ENCODE peak calls at places on chromosomes 16 and 17, in six cellular contexts. L is heart left ventricle, S is tibial nerve, G is vagina, A is WERI-Rb-1, J is ascending aorta. Z is an unnamed sample. For H3K36me3, the result is how much of the 10 kb centered on the place peaks cover.

GRCh38 chr16:4410335-4411075 is 5.9 kb downstream of the CORO7 start:
- DNase-seq in L (no peak), S (peak), G (no peak), A (no peak), J (no peak), Z (no peak)

GRCh38 chr17:72613411-72614292 is 478.8 kb downstream of the SLC39A11 start:
- DNase-seq in L (no peak), S (no peak), G (no peak), A (no peak), J (no peak), Z (no peak)

GRCh38 chr17:17665255-17665654 is 16.0 kb upstream of the RAI1 start:
- DNase-seq in L (no peak), S (no peak), G (no peak), A (no peak), J (no peak), Z (peak)

GRCh38 chr17:77178050-77178449 is 37.3 kb downstream of the SEC14L1 start:
- DNase-seq in L (no peak), S (no peak), G (no peak), A (no peak), J (no peak), Z (no peak)

GRCh38 chr16:4488486-4488967 is 12.3 kb downstream of the HMOX2 start:
- DNase-seq in L (no peak), S (no peak), G (no peak), A (no peak), J (no peak), Z (no peak)

GRCh38 chr17:67022451-67022810 is 21.9 kb upstream of the CACNG1 start:
- DNase-seq in L (no peak), S (no peak), G (no peak), A (no peak), J (no peak), Z (peak)

GRCh38 chr17:74008196-74008595 is 195.3 kb upstream of the RPL38 start:
- DNase-seq in L (no peak), S (no peak), G (no peak), A (peak), J (no peak), Z (no peak)

GRCh38 chr17:4500188-4500565 is 1.5 kb downstream of the SPNS2 start:
- DNase-seq in L (no peak), S (no peak), G (no peak), A (no peak), J (no peak), Z (no peak)

GRCh38 chr17:44961921-44962350 is 6.2 kb downstream of the C1QL1 start:
- DNase-seq in L (no peak), S (no peak), G (no peak), A (peak), J (no peak), Z (no peak)

GRCh38 chr17:31431098-31431794 is 39.8 kb downstream of the RAB11FIP4 start:
- DNase-seq in L (no peak), S (no peak), G (no peak), A (no peak), J (no peak), Z (no peak)

GRCh38 chr16:84597518-84598390 is 20.1 kb downstream of the COTL1 start:
- DNase-seq in L (no peak), S (no peak), G (no peak), A (no peak), J (no peak), Z (no peak)

GRCh38 chr17:71423871-71424546 is 696.8 kb upstream of the SOX9 start:
- DNase-seq in L (no peak), S (no peak), G (no peak), A (no peak), J (no peak), Z (no peak)

GRCh38 chr16:55042556-55043432 is 112.1 kb downstream of the IRX5 start:
- DNase-seq in L (no peak), S (no peak), G (peak), A (no peak), J (peak), Z (no peak)

GRCh38 chr17:57622886-57623433 is 122.1 kb downstream of the CCDC182 start:
- DNase-seq in L (peak), S (no peak), G (no peak), A (no peak), J (no peak), Z (no peak)

GRCh38 chr17:59366773-59367656 is 35.6 kb downstream of the YPEL2 start:
- DNase-seq in L (peak), S (no peak), G (no peak), A (peak), J (peak), Z (no peak)

GRCh38 chr17:64406321-64407200 is 15.9 kb upstream of the PECAM1 start:
- DNase-seq in L (no peak), S (no peak), G (no peak), A (no peak), J (no peak), Z (no peak)

GRCh38 chr17:76697702-76698465 is 12.9 kb downstream of the MXRA7 start:
- DNase-seq in L (peak), S (no peak), G (no peak), A (peak), J (no peak), Z (no peak)

GRCh38 chr16:22955461-22956145 is 141.6 kb downstream of the HS3ST2 start:
- DNase-seq in L (no peak), S (no peak), G (no peak), A (no peak), J (no peak), Z (no peak)

GRCh38 chr16:69927056-69927757 is 23.9 kb upstream of the CLEC18A start:
- DNase-seq in L (peak), S (peak), G (no peak), A (no peak), J (peak), Z (peak)

GRCh38 chr17:69466905-69467630 is 52.6 kb downstream of the MAP2K6 start:
- DNase-seq in L (no peak), S (no peak), G (no peak), A (peak), J (no peak), Z (no peak)

GRCh38 chr16:54077412-54077821 is 209.2 kb downstream of the IRX3 start:
- DNase-seq in L (no peak), S (no peak), G (no peak), A (peak), J (no peak), Z (no peak)

GRCh38 chr16:24508614-24509013 is 30.8 kb upstream of the RBBP6 start:
- DNase-seq in L (no peak), S (no peak), G (no peak), A (peak), J (peak), Z (no peak)

GRCh38 chr16:11843206-11843605 is 8.1 kb downstream of the RSL1D1 start:
- DNase-seq in L (no peak), S (no peak), G (no peak), A (no peak), J (no peak), Z (no peak)

GRCh38 chr17:72338847-72339790 is 218.3 kb downstream of the SOX9 start:
- DNase-seq in L (peak), S (no peak), G (no peak), A (no peak), J (no peak), Z (no peak)

GRCh38 chr17:62303476-62303875 is 76.9 kb upstream of the EFCAB3 start:
- DNase-seq in L (no peak), S (no peak), G (no peak), A (no peak), J (no peak), Z (no peak)

GRCh38 chr17:15929941-15930340 is 15.0 kb upstream of the ADORA2B start:
- DNase-seq in L (no peak), S (no peak), G (no peak), A (no peak), J (no peak), Z (no peak)

GRCh38 chr16:87844374-87844733 is 25.0 kb downstream of the SLC7A5 start:
- DNase-seq in L (peak), S (no peak), G (no peak), A (no peak), J (no peak), Z (peak)

GRCh38 chr16:89386337-89386736 is 104.0 kb downstream of the ANKRD11 start:
- DNase-seq in L (no peak), S (no peak), G (no peak), A (no peak), J (no peak), Z (peak)

GRCh38 chr16:64398795-64399194 is 723.1 kb downstream of the CDH11 start:
- DNase-seq in L (no peak), S (no peak), G (no peak), A (no peak), J (no peak), Z (no peak)

GRCh38 chr16:75379911-75380847 is 53.1 kb downstream of the CFDP1 start:
- DNase-seq in L (no peak), S (peak), G (no peak), A (no peak), J (no peak), Z (no peak)

GRCh38 chr17:58503876-58504275 is 10.6 kb downstream of the MTMR4 start:
- DNase-seq in L (no peak), S (no peak), G (no peak), A (no peak), J (peak), Z (no peak)

GRCh38 chr16:88561485-88562369 is 8.5 kb upstream of the ZC3H18 start:
- DNase-seq in L (peak), S (peak), G (no peak), A (peak), J (no peak), Z (peak)

GRCh38 chr17:42142371-42142896 is 12.4 kb downstream of the RAB5C start:
- DNase-seq in L (peak), S (no peak), G (no peak), A (no peak), J (no peak), Z (peak)

GRCh38 chr17:77445030-77445907 is 304.5 kb downstream of the SEC14L1 start:
- DNase-seq in L (no peak), S (peak), G (no peak), A (no peak), J (no peak), Z (peak)

GRCh38 chr16:60318486-60318885 is 1584.4 kb upstream of the GOT2 start:
- DNase-seq in L (no peak), S (no peak), G (no peak), A (no peak), J (no peak), Z (no peak)

GRCh38 chr17:32487460-32488176 is 825 bp downstream of the CDK5R1 start:
- DNase-seq in L (no peak), S (no peak), G (no peak), A (peak), J (no peak), Z (no peak)

GRCh38 chr17:44417553-44417952 is 28.1 kb upstream of the ITGA2B start:
- DNase-seq in L (no peak), S (no peak), G (no peak), A (no peak), J (no peak), Z (no peak)

GRCh38 chr16:67279296-67280089 is at the start of gene PLEKHG4:
- DNase-seq in L (peak), S (peak), G (no peak), A (peak), J (peak), Z (peak)
- TF ChIP-seq CTCF in L (peak), S (peak), G (peak), A (peak), J (peak), Z (peak)

DNA sequence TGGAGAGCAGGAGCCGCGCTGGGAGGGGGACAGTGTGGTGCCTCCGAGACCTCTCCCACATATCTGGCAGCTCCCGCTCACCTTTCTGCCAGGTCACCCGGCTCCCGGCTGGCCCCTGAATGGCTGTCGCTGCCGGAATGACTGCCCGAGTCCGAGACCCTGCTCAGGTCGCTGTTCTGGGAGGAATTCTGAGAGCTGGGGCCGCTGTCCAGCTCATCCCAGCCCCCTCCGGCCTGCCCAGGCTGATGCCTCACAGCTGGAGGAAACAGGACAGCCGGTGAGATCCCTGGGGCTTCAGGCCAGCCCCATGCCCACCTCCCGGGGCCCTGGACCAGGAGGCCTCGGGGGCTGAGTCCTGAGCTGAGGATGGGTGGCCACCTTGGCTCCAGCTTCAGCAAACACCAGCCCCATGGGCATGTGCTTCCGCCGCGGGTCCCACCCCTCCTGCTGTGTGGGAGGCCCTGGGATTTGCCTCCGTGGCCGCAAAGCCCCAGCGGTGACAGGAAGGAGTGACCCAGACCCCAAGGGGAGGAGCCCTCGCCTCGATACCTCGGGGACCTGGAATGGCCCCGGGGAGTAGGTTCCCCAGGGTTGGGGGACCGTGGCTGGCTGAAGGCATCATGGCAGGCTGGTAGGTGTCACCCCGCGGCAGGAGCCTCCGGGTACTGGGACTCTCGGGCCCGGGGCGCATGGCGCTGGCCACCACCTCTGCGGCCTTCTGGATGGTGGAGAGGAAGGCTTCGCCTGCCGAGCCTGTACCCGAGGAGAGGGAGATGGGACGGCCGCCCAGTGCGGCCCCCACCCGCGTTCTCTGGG is 6.9 kb downstream of the TEPSIN start:
- DNase-seq in L (no peak), S (no peak), G (no peak), A (no peak), J (no peak), Z (no peak)
- H3K36me3 ChIP-seq in L (under half), S (under half), G (under half), A (under half), J (under half), Z (under half)

DNA sequence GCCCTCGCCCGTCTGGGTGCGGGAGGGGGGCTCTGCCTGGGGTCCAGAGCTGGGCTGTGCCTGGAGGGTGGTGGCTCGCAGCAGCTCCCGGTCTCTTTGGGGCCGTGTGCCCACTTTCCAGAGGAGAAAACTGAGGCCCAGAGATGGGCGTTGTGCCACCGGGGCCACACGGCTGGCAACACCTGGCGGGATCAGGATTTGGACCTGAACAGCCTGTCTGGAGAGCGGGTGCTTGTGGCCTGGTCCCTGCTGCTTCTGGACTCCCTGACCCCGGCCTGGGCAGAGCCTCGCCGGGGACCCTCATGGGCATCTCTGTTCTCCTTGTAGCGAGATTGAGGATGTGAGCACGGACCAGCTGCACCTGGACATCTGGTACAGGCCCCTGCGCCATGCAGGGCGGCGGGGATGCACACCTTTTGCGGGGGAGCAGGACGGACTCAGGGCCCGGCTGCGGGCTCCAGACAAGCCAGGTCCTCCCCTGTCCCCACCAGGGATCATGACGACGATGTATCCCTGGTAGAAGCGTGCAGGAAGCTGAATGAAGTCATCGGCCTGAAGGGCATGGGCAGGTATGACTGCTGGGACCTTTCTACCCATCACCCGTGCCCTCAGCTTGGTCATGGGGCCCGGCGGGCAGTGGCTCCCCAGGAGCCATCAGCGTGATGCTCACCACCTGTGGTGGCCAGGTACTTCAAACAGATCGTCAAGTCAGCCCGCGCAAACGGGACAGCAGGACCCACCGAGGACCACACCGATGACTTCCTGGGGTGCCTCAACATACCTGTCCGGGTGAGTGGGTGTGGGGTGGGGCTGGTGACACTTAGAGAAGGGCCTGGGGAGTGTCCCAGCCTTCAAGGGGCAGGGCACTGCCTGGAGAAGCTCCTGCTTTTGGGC is 8.3 kb downstream of the BAIAP3 start:
- DNase-seq in L (no peak), S (no peak), G (no peak), A (no peak), J (no peak), Z (no peak)
- H3K4me3 ChIP-seq in L (no peak), S (no peak), G (no peak), A (no peak), J (no peak), Z (no peak)

DNA sequence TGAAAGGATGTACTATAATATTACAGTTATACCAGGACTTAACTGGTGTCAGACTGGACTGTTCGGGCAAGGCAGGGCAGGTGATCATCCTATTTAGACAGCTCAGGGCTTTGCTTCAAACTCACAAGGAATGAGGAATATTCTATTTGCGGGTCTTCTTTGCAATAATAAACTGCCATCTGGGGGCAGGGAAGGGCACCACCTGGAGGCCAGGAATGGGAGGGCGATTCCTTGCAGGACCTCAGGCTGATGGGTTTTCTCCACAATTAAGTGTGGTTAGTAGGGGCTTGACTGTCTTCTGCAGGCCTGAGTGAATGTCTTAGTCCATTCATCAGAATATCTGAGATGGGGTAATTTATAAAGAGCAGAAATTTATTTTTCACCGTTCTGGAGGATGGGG is 424.1 kb downstream of the CA10 start:
- DNase-seq in L (no peak), S (peak), G (no peak), A (peak), J (no peak), Z (no peak)
- TF ChIP-seq CTCF in L (peak), S (no peak), G (no peak), A (peak), J (peak), Z (no peak)

GRCh38 chr17:82810644-82811430 is 29.0 kb downstream of the ZNF750 start:
- DNase-seq in L (no peak), S (no peak), G (no peak), A (no peak), J (no peak), Z (no peak)
- H3K36me3 ChIP-seq in L (under half), S (under half), G (under half), A (half or more), J (under half), Z (under half)

GRCh38 chr16:50498756-50499155 is 49.4 kb upstream of the NKD1 start:
- DNase-seq in L (no peak), S (no peak), G (peak), A (no peak), J (peak), Z (no peak)

GRCh38 chr16:50496990-50497389 is 51.2 kb upstream of the NKD1 start:
- DNase-seq in L (no peak), S (no peak), G (peak), A (no peak), J (no peak), Z (no peak)

GRCh38 chr16:50495673-50496072 is 52.5 kb upstream of the NKD1 start:
- DNase-seq in L (no peak), S (no peak), G (peak), A (no peak), J (no peak), Z (no peak)

GRCh38 chr16:50499254-50499653 is 48.9 kb upstream of the NKD1 start:
- DNase-seq in L (no peak), S (no peak), G (no peak), A (no peak), J (no peak), Z (no peak)

DNA sequence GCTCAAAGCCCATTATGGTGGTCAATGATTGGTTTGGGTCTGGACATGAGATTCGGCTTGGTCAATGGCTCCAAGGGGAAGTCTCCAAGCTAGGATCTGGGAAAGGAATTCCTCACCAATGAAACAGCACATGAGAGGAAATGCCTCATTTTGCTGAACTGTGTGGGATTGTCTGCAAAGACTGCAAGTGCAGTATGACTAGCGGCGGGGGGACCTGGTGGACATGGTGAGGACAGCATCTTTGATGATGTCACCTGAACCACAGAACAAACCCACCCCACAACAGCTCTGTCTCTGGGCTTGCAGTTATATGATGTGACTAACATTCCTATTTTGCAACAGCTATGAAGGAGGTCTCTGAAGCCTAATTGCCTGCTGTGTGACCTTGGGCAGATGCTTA is 50.6 kb upstream of the NKD1 start:
- DNase-seq in L (no peak), S (no peak), G (peak), A (no peak), J (peak), Z (no peak)
- H3K4me3 ChIP-seq in L (no peak), S (no peak), G (no peak), A (no peak), J (no peak), Z (no peak)

DNA sequence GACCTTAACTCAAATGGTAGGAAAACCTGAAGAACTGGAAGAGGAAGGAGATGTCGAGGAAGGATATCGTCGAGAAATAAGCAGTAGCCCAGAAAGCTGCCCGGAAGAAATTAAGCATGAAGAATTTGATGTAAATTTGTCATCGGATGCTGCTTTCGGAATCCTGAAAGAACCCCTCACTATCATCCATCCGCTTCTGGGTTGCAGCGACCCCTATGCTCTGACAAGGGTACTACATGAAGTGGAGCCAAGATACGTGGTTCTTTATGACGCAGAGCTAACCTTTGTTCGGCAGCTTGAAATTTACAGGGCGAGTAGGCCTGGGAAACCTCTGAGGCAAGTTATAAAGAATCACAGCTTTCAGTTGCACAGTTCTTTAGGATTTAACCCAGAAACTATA is 15.5 kb downstream of the ERCC4 start:
- DNase-seq in L (no peak), S (no peak), G (no peak), A (peak), J (no peak), Z (no peak)
- TF ChIP-seq CTCF in L (no peak), S (peak), G (no peak), A (peak), J (peak), Z (peak)